ENCODE peak calls at places on chromosomes 4 and X, in ten cellular contexts. P is type B pancreatic cell, L is PC-3, N is omental fat pad, T is ovary, I is fibroblast of pulmonary artery, X is pancreas, G is stomach, V is cardiac fibroblast, E is thyroid gland. Z is an unnamed sample.

GRCh38 chrX:85504381-85504780 is 124.9 kb upstream of the POF1B start:
- DNase-seq in P (no peak), L (no peak), N (no peak), T (no peak), I (no peak), X (no peak), G (no peak), V (no peak), E (no peak), Z (no peak)

GRCh38 chr4:89746377-89746776 is 90.6 kb downstream of the SNCA start:
- DNase-seq in P (no peak), L (no peak), N (no peak), T (no peak), I (no peak), X (no peak), G (no peak), V (no peak), E (no peak), Z (no peak)

GRCh38 chrX:102765794-102766193 is 45.3 kb downstream of the GPRASP3 start:
- DNase-seq in P (no peak), L (peak), N (no peak), T (no peak), I (peak), X (no peak), G (no peak), V (peak), E (no peak), Z (no peak)

GRCh38 chr4:142036795-142037583 is 400.6 kb downstream of the IL15 start:
- DNase-seq in P (no peak), L (peak), N (no peak), T (no peak), I (no peak), X (no peak), G (no peak), V (peak), E (no peak), Z (no peak)

GRCh38 chr4:1746265-1746691 is 25.0 kb downstream of the TACC3 start:
- DNase-seq in P (peak), L (peak), N (peak), T (peak), I (peak), X (peak), G (peak), V (peak), E (peak), Z (peak)

GRCh38 chrX:101029665-101030064 is 22.2 kb downstream of the TRMT2B start:
- DNase-seq in P (no peak), L (no peak), N (no peak), T (no peak), I (no peak), X (no peak), G (no peak), V (no peak), E (no peak), Z (no peak)

GRCh38 chr4:7417639-7418038 is 17.1 kb downstream of the PSAPL1 start:
- DNase-seq in P (peak), L (no peak), N (no peak), T (no peak), I (no peak), X (peak), G (peak), V (no peak), E (no peak), Z (peak)

GRCh38 chrX:122777766-122778165 is 406.3 kb upstream of the GRIA3 start:
- DNase-seq in P (no peak), L (no peak), N (no peak), T (no peak), I (no peak), X (no peak), G (no peak), V (peak), E (no peak), Z (no peak)

GRCh38 chr4:4430492-4431195 is 43.7 kb downstream of the NSG1 start:
- DNase-seq in P (no peak), L (peak), N (no peak), T (no peak), I (peak), X (no peak), G (no peak), V (peak), E (no peak), Z (no peak)
- TF ChIP-seq CTCF in P (peak), L (peak), N (no peak), T (no peak), I (peak), X (no peak), G (no peak), V (peak), E (peak), Z (peak)

GRCh38 chr4:163269874-163270273 is 62.5 kb downstream of the NPY1R start:
- DNase-seq in P (no peak), L (no peak), N (no peak), T (no peak), I (no peak), X (no peak), G (no peak), V (no peak), E (no peak), Z (no peak)
- TF ChIP-seq CTCF in P (no peak), L (no peak), N (no peak), T (no peak), I (no peak), X (no peak), G (no peak), V (no peak), E (no peak), Z (no peak)

DNA sequence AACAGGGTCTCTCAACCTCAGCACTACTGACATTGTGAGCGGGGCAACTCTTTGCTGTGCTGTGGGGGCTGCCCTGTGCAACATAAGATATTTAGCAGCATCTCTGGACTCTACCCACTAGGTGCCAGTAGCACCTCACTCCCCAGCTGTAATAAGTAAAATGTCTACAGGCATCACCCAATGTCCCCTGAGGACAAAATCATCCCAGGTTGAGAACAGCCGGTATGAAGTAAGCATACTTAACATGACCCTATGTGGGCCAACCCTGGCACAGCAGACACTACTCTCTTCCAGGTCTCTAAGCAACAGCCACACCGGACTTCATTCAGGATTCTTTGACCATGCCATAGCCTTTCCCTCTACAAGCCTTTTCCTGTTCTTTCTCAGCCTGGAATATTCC is 10.5 kb upstream of the MGST2 start:
- DNase-seq in P (no peak), L (peak), N (no peak), T (no peak), I (peak), X (no peak), G (no peak), V (peak), E (no peak), Z (no peak)
- TF ChIP-seq CTCF in P (peak), L (peak), N (no peak), T (no peak), I (peak), X (no peak), G (peak), V (peak), E (peak), Z (peak)

DNA sequence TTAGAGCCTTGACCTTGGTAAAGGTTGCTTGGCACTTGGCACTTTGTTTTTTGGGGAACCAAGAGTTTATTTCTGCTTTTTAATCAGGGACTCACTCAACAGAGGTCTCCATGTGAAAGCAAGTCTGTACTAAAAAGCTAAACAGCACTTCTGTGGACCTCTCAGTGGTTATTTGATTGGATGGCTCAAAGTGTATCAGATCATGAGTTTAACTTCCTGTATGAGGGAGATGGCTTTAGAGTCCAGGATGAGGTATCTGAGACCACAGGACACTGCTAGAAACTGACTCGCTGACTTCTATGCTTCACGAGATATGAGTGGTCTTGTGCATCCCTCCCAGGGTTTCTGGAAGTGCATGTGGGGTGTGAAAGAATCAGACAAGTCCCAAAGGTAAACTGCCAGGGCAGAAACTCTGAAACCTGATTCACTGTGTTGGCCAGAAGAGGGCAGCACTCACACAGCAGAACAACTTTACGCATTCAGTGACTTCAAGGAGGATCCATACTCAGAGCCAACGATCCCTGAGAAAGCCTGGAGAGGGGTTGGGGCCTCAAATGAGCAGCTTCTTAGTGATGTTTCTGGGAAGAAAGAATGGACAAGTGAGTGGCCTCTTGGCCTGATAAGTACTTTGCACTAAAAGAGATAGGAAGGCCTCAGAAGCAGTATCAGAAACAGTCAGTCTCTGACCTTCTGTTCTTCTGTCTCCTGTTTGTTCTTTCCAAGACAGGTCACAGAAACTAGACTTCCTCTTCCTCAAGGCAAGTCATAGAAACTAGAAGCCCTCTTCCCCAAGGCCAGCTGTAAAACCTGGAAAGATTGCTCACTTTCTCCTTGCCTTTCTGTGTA is 220.3 kb upstream of the CXCL13 start:
- DNase-seq in P (peak), L (peak), N (peak), T (peak), I (peak), X (peak), G (peak), V (peak), E (peak), Z (no peak)
- TF ChIP-seq CTCF in P (peak), L (peak), N (no peak), T (peak), I (peak), X (peak), G (peak), V (peak), E (peak), Z (peak)

GRCh38 chr4:153790962-153791551 is 2.2 kb upstream of the SFRP2 start:
- DNase-seq in P (peak), L (no peak), N (no peak), T (no peak), I (peak), X (no peak), G (no peak), V (peak), E (peak), Z (no peak)
- TF ChIP-seq CTCF in P (peak), L (no peak), N (no peak), T (no peak), I (no peak), X (no peak), G (no peak), V (peak), E (no peak), Z (no peak)

GRCh38 chrX:56219702-56220101 is 12.5 kb upstream of the KLF8 start:
- DNase-seq in P (no peak), L (peak), N (no peak), T (no peak), I (no peak), X (no peak), G (no peak), V (peak), E (no peak), Z (no peak)
- TF ChIP-seq CTCF in P (peak), L (peak), N (no peak), T (no peak), I (no peak), X (no peak), G (no peak), V (no peak), E (peak), Z (no peak)

GRCh38 chr4:18813055-18813454 is 791.5 kb upstream of the LCORL start:
- DNase-seq in P (no peak), L (no peak), N (no peak), T (no peak), I (no peak), X (no peak), G (no peak), V (no peak), E (no peak), Z (no peak)

GRCh38 chr4:18813771-18814170 is 792.2 kb upstream of the LCORL start:
- DNase-seq in P (no peak), L (no peak), N (no peak), T (no peak), I (no peak), X (no peak), G (no peak), V (no peak), E (no peak), Z (no peak)

GRCh38 chr4:18815081-18815778 is 793.7 kb upstream of the LCORL start:
- DNase-seq in P (no peak), L (no peak), N (no peak), T (no peak), I (no peak), X (no peak), G (no peak), V (no peak), E (no peak), Z (no peak)

GRCh38 chr4:18816228-18816891 is 794.8 kb upstream of the LCORL start:
- DNase-seq in P (no peak), L (peak), N (no peak), T (no peak), I (no peak), X (no peak), G (no peak), V (no peak), E (no peak), Z (no peak)

DNA sequence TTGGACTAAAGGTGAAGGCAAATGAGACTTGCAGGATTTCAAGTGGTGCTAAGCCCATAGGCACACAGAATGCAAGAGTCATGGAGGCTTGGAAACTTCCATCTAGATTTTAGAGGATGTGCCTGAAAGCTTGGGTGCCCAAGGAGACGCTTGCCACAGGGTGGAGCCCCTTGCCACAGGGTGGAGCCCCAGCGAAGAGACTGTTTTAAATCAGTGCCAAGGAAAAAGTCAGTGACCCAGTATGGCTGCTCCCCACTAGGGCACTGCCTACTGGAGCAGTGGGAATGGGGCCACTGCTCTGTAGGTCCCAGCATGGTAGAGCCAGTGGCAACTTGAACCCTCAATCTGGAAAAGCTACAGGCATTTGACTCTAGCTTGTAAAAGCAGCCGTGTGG is 794.2 kb upstream of the LCORL start:
- DNase-seq in P (no peak), L (peak), N (no peak), T (no peak), I (no peak), X (no peak), G (no peak), V (no peak), E (no peak), Z (no peak)
- TF ChIP-seq CTCF in P (no peak), L (peak), N (no peak), T (no peak), I (no peak), X (no peak), G (no peak), V (no peak), E (no peak), Z (peak)